ENCODE peak calls at places on chromosomes 3 and 15, in ten cellular contexts. P, B, V, O, J, R, K, C, Z and D are unnamed samples.
A peak's percentile ranks its signal among the peaks of the same experiment; 100 is the strongest.

GRCh38 chr15:70387993-70388392 is 290.3 kb upstream of the TLE3 start:
- DNase-seq in B (no peak), K (no peak), J (no peak), Z (no peak), V (no peak), C (no peak), O (no peak), R (no peak), P (no peak), D (no peak)

GRCh38 chr3:20352547-20353164 is 166.7 kb upstream of the SGO1 start:
- DNase-seq in C (no peak), K (no peak), R (peak; percentile 59), V (no peak), J (no peak), Z (no peak), O (no peak), P (no peak), B (no peak), D (no peak)

GRCh38 chr3:112672716-112673506 is 32.0 kb upstream of the CCDC80 start:
- DNase-seq in V (no peak), C (no peak), O (no peak), R (no peak), Z (no peak), J (no peak), P (no peak), B (no peak), K (no peak), D (no peak)

GRCh38 chr3:139811331-139811730 is 123.7 kb upstream of the CLSTN2 start:
- DNase-seq in C (no peak), J (peak; percentile 54), V (no peak), Z (no peak), O (no peak), P (peak; percentile 2), B (no peak), K (no peak), R (no peak), D (no peak)

GRCh38 chr3:45440562-45440961 is 52.2 kb downstream of the LARS2 start:
- DNase-seq in B (no peak), P (no peak), V (no peak), C (no peak), R (no peak), Z (no peak), K (no peak), J (no peak), O (no peak), D (no peak)

GRCh38 chr3:152339881-152340505 is 71.3 kb downstream of the MBNL1 start:
- DNase-seq in R (no peak), K (no peak), B (no peak), C (no peak), Z (no peak), P (no peak), O (no peak), V (no peak), J (no peak), D (no peak)

GRCh38 chr15:42796955-42797779 is 60.2 kb upstream of the CDAN1 start:
- DNase-seq in R (peak; percentile 39), J (no peak), V (no peak), B (peak; percentile 8), O (no peak), Z (no peak), P (no peak), C (no peak), K (peak; percentile 28), D (no peak)

GRCh38 chr3:120496278-120496975 is 45.6 kb upstream of the FSTL1 start:
- DNase-seq in B (no peak), C (no peak), J (peak; percentile 78), Z (no peak), R (peak; percentile 59), O (no peak), V (no peak), K (no peak), P (no peak), D (peak; percentile 58)

GRCh38 chr15:23038741-23039150 is 623 bp downstream of the TUBGCP5 start:
- DNase-seq in B (no peak), Z (no peak), P (no peak), C (no peak), V (no peak), R (no peak), K (no peak), O (peak; percentile 17), J (peak; percentile 51), D (no peak)

GRCh38 chr3:183466575-183466974 is 38.2 kb upstream of the MCF2L2 start:
- DNase-seq in B (no peak), K (peak; percentile 20), C (no peak), J (no peak), R (no peak), O (no peak), Z (no peak), P (no peak), V (no peak), D (no peak)

GRCh38 chr3:190381356-190381940 is 6.5 kb upstream of the CLDN16 start:
- DNase-seq in C (no peak), R (no peak), J (peak; percentile 41), O (no peak), V (no peak), P (no peak), K (no peak), B (no peak), Z (no peak), D (no peak)

GRCh38 chr3:50644556-50644955 is 27.6 kb downstream of the MAPKAPK3 start:
- DNase-seq in B (no peak), C (no peak), V (no peak), Z (no peak), K (no peak), O (no peak), J (no peak), P (no peak), R (peak; percentile 30), D (no peak)

DNA sequence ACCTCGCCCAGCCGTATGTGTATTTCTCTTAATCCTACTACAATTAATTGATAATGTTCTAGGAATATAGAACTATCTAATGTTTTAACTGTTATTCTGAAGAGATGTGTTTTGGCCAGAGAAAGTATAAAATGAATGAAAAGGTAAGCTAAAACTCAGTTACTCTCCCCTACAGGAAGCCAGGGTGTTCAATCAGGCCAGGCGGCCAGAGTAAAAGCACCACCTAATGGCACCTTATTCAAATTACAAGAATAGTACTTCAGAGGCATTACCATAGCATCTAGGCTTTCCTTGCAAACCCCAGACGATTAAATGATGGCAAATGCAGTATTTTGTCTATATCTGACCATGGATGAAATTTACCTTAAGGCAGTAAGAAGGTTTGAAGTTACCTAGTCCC is 10.4 kb downstream of the SLC12A8 start:
- DNase-seq in B (peak; percentile 29), R (peak; percentile 31), C (no peak), O (no peak), J (no peak), Z (no peak), V (no peak), K (peak; percentile 75), P (no peak), D (no peak)
- TF ChIP-seq CTCF in B (peak; percentile 50), R (peak; percentile 31), C (no peak), O (no peak), J (no peak), Z (no peak), V (no peak), K (peak; percentile 74), P (no peak), D (peak; percentile 7)

DNA sequence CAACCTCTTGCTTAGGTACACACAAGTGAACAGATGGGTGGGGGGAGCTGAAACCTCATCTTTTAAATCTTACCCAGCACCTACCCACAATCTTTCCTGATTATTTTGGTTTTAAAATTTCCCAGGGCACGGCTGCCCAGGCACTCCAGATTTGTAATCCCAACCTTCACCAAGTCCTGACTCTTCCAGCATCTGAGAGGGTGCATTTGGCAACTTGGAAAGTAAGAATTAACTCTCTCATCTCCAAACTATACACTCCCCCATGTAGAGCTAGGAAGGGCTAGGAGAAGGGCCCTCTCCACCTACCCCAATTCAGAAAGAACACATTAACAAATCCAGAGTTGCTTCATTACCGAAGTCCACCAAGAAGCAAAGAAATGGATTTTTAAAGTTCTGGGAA is 41.7 kb upstream of the PRICKLE2 start:
- DNase-seq in J (no peak), V (no peak), B (no peak), K (no peak), R (peak; percentile 33), O (no peak), P (no peak), C (no peak), Z (no peak), D (no peak)
- H3K4me3 ChIP-seq in J (peak overlapping the region; percentile 79), V (no peak overlapping the region), B (peak overlapping the region; percentile 57), K (peak overlapping the region; percentile 62), R (peak overlapping the region; percentile 84), O (peak overlapping the region; percentile 58), P (peak overlapping the region; percentile 69), C (peak overlapping the region; percentile 46), Z (peak overlapping the region; percentile 71), D (peak overlapping the region; percentile 77)

GRCh38 chr3:121660356-121661171 is at the start of gene HCLS1:
- DNase-seq in O (peak; percentile 14), P (no peak), B (no peak), C (peak; percentile 85), R (peak; percentile 16), V (peak; percentile 59), J (no peak), Z (peak; percentile 18), K (peak; percentile 12), D (no peak)
- TF ChIP-seq CTCF in O (no peak), P (no peak), B (no peak), C (no peak), R (no peak), V (no peak), J (no peak), Z (no peak), K (no peak), D (no peak)

GRCh38 chr15:31262901-31263671 is 63.5 kb upstream of the KLF13 start:
- DNase-seq in P (no peak), K (no peak), R (peak; percentile 50), J (peak; percentile 6), V (peak; percentile 61), B (no peak), Z (peak; percentile 16), C (no peak), O (peak; percentile 79), D (peak; percentile 46)

GRCh38 chr15:31265871-31266711 is 60.5 kb upstream of the KLF13 start:
- DNase-seq in J (no peak), R (peak; percentile 62), K (no peak), C (no peak), Z (peak; percentile 13), B (peak; percentile 3), O (no peak), P (no peak), V (peak; percentile 25), D (peak; percentile 17)

GRCh38 chr15:31263751-31264533 is 62.7 kb upstream of the KLF13 start:
- DNase-seq in R (no peak), V (peak; percentile 55), C (peak; percentile 94), B (peak; percentile 1), P (no peak), Z (peak; percentile 28), O (peak; percentile 80), K (no peak), J (no peak), D (no peak)

GRCh38 chr15:31265090-31265870 is 61.4 kb upstream of the KLF13 start:
- DNase-seq in P (no peak), C (no peak), R (no peak), B (peak; percentile 9), J (no peak), V (peak; percentile 12), O (no peak), Z (peak; percentile 8), K (no peak), D (no peak)

DNA sequence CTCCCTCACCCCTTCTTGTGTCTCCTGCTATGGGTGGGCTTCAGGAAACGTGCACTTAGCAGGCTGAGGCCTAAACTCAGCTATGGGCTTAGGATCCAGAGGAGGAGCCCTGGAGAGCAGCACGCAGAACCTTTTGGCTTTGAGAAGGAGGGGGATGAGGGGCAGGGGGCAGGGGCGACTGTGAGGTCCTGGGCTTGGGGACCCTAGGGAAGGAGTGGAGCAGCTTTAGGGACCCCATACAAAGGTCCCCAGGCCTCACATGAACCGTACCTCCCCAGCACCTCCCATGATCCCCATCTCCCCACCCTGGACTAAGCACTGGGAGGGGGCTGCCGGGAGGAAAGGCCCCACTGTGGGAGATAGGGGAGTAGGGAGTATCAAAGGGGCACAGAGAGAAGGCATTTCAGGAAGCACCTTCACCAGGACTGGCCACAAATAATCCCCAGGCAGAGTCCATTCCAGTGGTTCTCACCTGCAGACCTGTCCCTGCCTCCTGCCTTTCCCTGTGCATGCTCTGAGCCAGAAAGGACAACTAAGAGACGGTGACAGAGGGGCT is 62.0 kb upstream of the KLF13 start:
- DNase-seq in V (no peak), C (no peak), B (peak; percentile 1), K (no peak), R (no peak), Z (peak; percentile 4), J (no peak), O (no peak), P (no peak), D (no peak)
- H3K4me3 ChIP-seq in V (no peak overlapping the region), C (no peak overlapping the region), B (no peak overlapping the region), K (no peak overlapping the region), R (no peak overlapping the region), Z (no peak overlapping the region), J (no peak overlapping the region), O (no peak overlapping the region), P (no peak overlapping the region), D (no peak overlapping the region)